ENCODE peak calls at places on chromosomes 16 and 17, in ten cellular contexts. X, B, M, Q, D, H, I, Z, G and O are unnamed samples.
A peak's percentile ranks its signal among the peaks of the same experiment; 100 is the strongest.

GRCh38 chr17:67569873-67570272 is 147.9 kb upstream of the NOL11 start:
- DNase-seq in D (no peak), Q (peak; percentile 12), H (no peak), Z (peak; percentile 14), M (no peak), B (no peak), G (peak; percentile 40), X (no peak), I (no peak), O (no peak)

GRCh38 chr17:19248149-19248922 is 11.2 kb downstream of the EPN2 start:
- DNase-seq in Z (no peak), D (no peak), M (peak; percentile 15), Q (peak; percentile 80), I (no peak), H (no peak), X (no peak), G (no peak), B (no peak), O (no peak)

GRCh38 chr17:12549499-12549901 is 116.2 kb upstream of the MYOCD start:
- DNase-seq in G (no peak), I (no peak), M (no peak), B (no peak), H (peak; percentile 41), D (no peak), Q (no peak), Z (peak; percentile 47), X (no peak), O (peak; percentile 20)

GRCh38 chr17:75645501-75645888 is 12.3 kb downstream of the SMIM5 start:
- DNase-seq in H (no peak), M (peak; percentile 83), I (no peak), G (no peak), Z (no peak), Q (peak; percentile 99), D (no peak), B (no peak), X (no peak), O (peak; percentile 13)

GRCh38 chr16:58393138-58393504 is 850 bp downstream of the GINS3 start:
- DNase-seq in M (no peak), Q (no peak), I (no peak), B (no peak), X (peak; percentile 13), G (no peak), H (peak; percentile 16), Z (peak; percentile 22), D (no peak), O (no peak)

GRCh38 chr17:33267881-33268548 is 25.1 kb downstream of the ASIC2 start:
- DNase-seq in G (no peak), B (no peak), M (peak; percentile 64), H (no peak), Z (no peak), I (no peak), D (no peak), X (no peak), Q (no peak), O (no peak)

GRCh38 chr17:68533887-68534700 is 21.9 kb downstream of the PRKAR1A start:
- DNase-seq in M (no peak), B (no peak), Z (peak; percentile 59), G (no peak), D (no peak), X (peak; percentile 89), I (no peak), Q (peak; percentile 72), H (peak; percentile 81), O (peak; percentile 43)

GRCh38 chr17:2337152-2337810 is at the start of gene SGSM2:
- DNase-seq in X (peak; percentile 15), D (no peak), G (peak; percentile 71), H (peak; percentile 33), Q (peak; percentile 38), B (peak; percentile 72), M (peak; percentile 78), I (peak; percentile 73), Z (peak; percentile 31), O (peak; percentile 45)

GRCh38 chr17:20992987-20993862 is 49.6 kb downstream of the USP22 start:
- DNase-seq in X (peak; percentile 79), D (peak; percentile 81), Z (peak; percentile 88), I (peak; percentile 78), H (peak; percentile 62), M (peak; percentile 82), B (peak; percentile 61), G (no peak), Q (peak; percentile 89), O (peak; percentile 88)

GRCh38 chr17:68595496-68595895 is 5.7 kb downstream of the FAM20A start:
- DNase-seq in B (no peak), D (no peak), H (peak; percentile 67), Z (no peak), X (peak; percentile 54), I (no peak), M (no peak), G (no peak), Q (no peak), O (no peak)

GRCh38 chr17:9021158-9021984 is at the start of gene NTN1:
- DNase-seq in Z (peak; percentile 18), D (no peak), H (peak; percentile 35), X (peak; percentile 15), Q (peak; percentile 17), M (peak; percentile 65), B (peak; percentile 59), G (peak; percentile 55), I (no peak), O (peak; percentile 11)

DNA sequence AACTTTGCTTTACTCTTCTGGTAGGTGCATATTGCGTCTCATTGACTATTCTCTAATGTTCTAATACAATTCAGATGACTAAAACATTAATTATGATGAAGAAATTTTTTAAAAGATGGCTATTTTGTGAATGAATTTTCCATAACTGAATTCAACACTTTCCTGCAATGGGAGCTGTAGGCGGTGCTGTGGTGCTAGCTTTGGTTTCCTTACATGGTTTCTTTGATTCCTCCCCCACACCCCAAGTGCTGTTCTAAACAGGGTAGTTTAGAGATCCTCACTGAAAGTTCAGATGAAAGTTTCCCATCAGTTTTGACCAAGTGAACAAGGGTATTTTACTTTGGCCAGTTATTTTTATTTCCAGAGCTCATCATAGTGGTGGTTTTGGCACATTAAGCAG is 26.0 kb upstream of the MRC2 start:
- DNase-seq in Z (peak; percentile 29), M (no peak), G (no peak), H (peak; percentile 42), X (peak; percentile 49), I (no peak), Q (no peak), D (no peak), B (no peak), O (peak; percentile 48)
- TF ChIP-seq CTCF in Z (peak; percentile 19), M (no peak), G (no peak), H (peak; percentile 62), X (peak; percentile 41), I (no peak), Q (no peak), D (no peak), B (peak; percentile 13), O (peak; percentile 31)

GRCh38 chr16:8630205-8630953 is 8.9 kb downstream of the METTL22 start:
- DNase-seq in D (no peak), G (no peak), Q (no peak), B (no peak), H (no peak), Z (no peak), I (no peak), M (no peak), X (no peak), O (no peak)

GRCh38 chr16:8628981-8629725 is 7.7 kb downstream of the METTL22 start:
- DNase-seq in G (no peak), D (no peak), B (no peak), Z (no peak), M (no peak), X (no peak), H (no peak), I (no peak), Q (no peak), O (no peak)

GRCh38 chr16:8631373-8631772 is 9.9 kb downstream of the METTL22 start:
- DNase-seq in I (no peak), M (no peak), Q (no peak), H (no peak), Z (no peak), G (no peak), D (no peak), B (no peak), X (no peak), O (no peak)

GRCh38 chr16:8632675-8633182 is 11.2 kb downstream of the METTL22 start:
- DNase-seq in I (no peak), G (no peak), H (no peak), Z (no peak), B (no peak), Q (no peak), X (no peak), M (no peak), D (no peak), O (no peak)

DNA sequence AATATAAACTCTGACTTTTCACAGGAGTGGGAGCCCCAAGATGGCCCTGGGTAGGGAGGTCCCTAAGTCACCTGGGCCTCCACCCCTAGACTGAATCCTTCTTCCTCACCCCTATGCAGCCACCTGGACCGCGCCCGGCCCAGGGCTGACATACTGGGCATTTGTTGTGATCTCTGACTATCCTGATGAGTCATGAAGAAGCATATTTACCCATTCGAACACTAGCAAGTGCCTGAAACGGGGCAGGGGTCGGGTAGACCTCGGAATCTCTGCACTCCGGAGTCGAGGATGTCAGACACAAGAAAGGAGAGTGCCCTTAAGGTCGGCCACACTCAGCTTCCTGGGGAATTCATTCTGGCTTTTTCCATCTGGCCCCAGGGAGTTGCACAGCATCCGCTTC is 10.3 kb downstream of the METTL22 start:
- DNase-seq in B (no peak), I (no peak), G (no peak), M (no peak), D (no peak), Q (no peak), H (no peak), Z (no peak), X (no peak), O (no peak)
- H3K4me3 ChIP-seq in B (no peak overlapping the region), I (no peak overlapping the region), G (no peak overlapping the region), M (no peak overlapping the region), D (no peak overlapping the region), Q (no peak overlapping the region), H (no peak overlapping the region), Z (no peak overlapping the region), X (no peak overlapping the region), O (no peak overlapping the region)

GRCh38 chr16:2520784-2521577 is 810 bp downstream of the AMDHD2 start:
- DNase-seq in H (no peak), I (peak; percentile 26), X (peak; percentile 55), Q (peak; percentile 76), B (no peak), D (no peak), Z (no peak), G (peak; percentile 72), M (peak; percentile 90), O (no peak)
- TF ChIP-seq CTCF in H (peak; percentile 2), I (no peak), X (peak; percentile 14), Q (no peak), B (no peak), D (no peak), Z (no peak), G (no peak), M (peak; percentile 5), O (no peak)

DNA sequence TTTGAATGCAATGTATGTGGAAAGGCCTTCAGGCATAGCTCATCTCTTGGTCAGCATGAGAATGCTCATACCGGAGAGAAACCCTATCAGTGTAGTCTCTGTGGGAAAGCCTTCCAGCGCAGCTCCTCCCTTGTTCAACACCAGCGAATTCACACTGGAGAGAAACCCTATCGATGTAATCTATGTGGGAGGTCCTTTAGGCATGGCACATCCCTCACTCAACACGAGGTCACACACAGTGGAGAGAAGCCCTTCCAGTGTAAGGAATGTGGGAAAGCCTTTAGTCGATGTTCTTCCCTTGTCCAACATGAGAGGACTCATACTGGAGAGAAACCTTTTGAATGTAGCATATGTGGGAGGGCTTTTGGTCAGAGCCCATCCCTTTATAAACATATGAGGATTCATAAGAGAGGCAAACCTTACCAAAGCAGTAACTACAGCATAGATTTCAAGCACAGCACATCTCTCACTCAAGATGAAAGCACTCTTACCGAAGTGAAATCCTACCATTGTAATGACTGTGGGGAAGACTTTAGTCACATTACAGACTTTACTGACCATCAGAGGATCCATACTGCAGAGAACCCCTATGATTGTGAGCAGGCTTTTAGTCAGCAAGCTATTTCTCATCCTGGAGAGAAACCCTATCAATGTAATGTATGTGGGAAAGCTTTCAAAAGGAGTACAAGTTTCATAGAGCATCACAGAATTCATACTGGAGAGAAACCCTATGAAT is 24.7 kb downstream of the ZFP90 start:
- DNase-seq in Q (no peak), I (no peak), B (no peak), Z (peak; percentile 7), M (no peak), X (no peak), G (no peak), H (no peak), D (no peak), O (no peak)
- H3K4me3 ChIP-seq in Q (no peak overlapping the region), I (no peak overlapping the region), B (no peak overlapping the region), Z (no peak overlapping the region), M (no peak overlapping the region), X (no peak overlapping the region), G (no peak overlapping the region), H (no peak overlapping the region), D (peak overlapping the region; percentile 29), O (no peak overlapping the region)